ENCODE peak calls at places on chromosome 1, in six cellular contexts. U, K, W, R, P and D are unnamed samples.

GRCh38 chr1:8382608-8383525 is 65.0 kb downstream of the SLC45A1 start:
- DNase-seq in R (no peak), P (no peak), K (no peak), W (no peak), U (no peak), D (no peak)

GRCh38 chr1:164466001-164466421 is 93.0 kb upstream of the PBX1 start:
- DNase-seq in P (no peak), R (no peak), W (no peak), K (no peak), U (no peak), D (no peak)

GRCh38 chr1:10680487-10680886 is 116.0 kb downstream of the CASZ1 start:
- DNase-seq in R (no peak), W (no peak), P (no peak), K (no peak), U (no peak), D (no peak)

GRCh38 chr1:177181631-177182291 is 11.0 kb downstream of the BRINP2 start:
- DNase-seq in K (peak), U (no peak), P (peak), R (no peak), W (peak), D (peak)

GRCh38 chr1:96329121-96329520 is 392.5 kb upstream of the PTBP2 start:
- DNase-seq in U (no peak), P (no peak), W (no peak), R (no peak), K (no peak), D (no peak)

GRCh38 chr1:110605446-110605845 is 712 bp downstream of the KCNA2 start:
- DNase-seq in P (no peak), U (no peak), K (no peak), W (no peak), R (no peak), D (no peak)

GRCh38 chr1:205547932-205548827 is 43.7 kb downstream of the CDK18 start:
- DNase-seq in P (no peak), W (no peak), U (peak), R (no peak), K (no peak), D (no peak)

GRCh38 chr1:6530504-6531160 is 23.7 kb downstream of the NOL9 start:
- DNase-seq in R (no peak), U (no peak), P (no peak), W (no peak), K (no peak), D (no peak)

GRCh38 chr1:19484793-19485361 is 462 bp downstream of the CAPZB start:
- DNase-seq in P (no peak), U (no peak), R (no peak), K (no peak), W (no peak), D (peak)

GRCh38 chr1:155254714-155255242 is 505 bp downstream of the ENTREP3 start:
- DNase-seq in W (peak), P (peak), K (no peak), U (no peak), R (no peak), D (no peak)

GRCh38 chr1:14282583-14283186 is 315.8 kb upstream of the KAZN start:
- DNase-seq in R (peak), K (no peak), P (no peak), W (peak), U (no peak), D (no peak)

GRCh38 chr1:39378377-39378776 is 113.1 kb upstream of the BMP8A start:
- DNase-seq in P (no peak), R (no peak), W (peak), K (peak), U (no peak), D (peak)

GRCh38 chr1:112956503-112957132 is 622 bp upstream of the SLC16A1 start:
- DNase-seq in P (peak), R (no peak), K (no peak), W (no peak), U (no peak), D (peak)

GRCh38 chr1:151166506-151166956 is 587 bp downstream of the SCNM1 start:
- DNase-seq in K (no peak), U (no peak), R (peak), P (no peak), W (peak), D (peak)

GRCh38 chr1:206776239-206776638 is 3.9 kb upstream of the IL10 start:
- DNase-seq in R (no peak), K (no peak), W (peak), P (no peak), U (no peak), D (no peak)

GRCh38 chr1:145942405-145942804 is 15.1 kb upstream of the RBM8A start:
- DNase-seq in R (no peak), U (no peak), W (no peak), P (no peak), K (no peak), D (no peak)

GRCh38 chr1:1208713-1209433 is 2.5 kb upstream of the TNFRSF18 start:
- DNase-seq in W (no peak), R (no peak), P (no peak), U (no peak), K (no peak), D (peak)

GRCh38 chr1:235933483-235934116 is 66.9 kb upstream of the LYST start:
- DNase-seq in R (no peak), U (no peak), K (peak), W (no peak), P (no peak), D (peak)

GRCh38 chr1:108200627-108201106 is 524 bp upstream of the SLC25A24 start:
- DNase-seq in U (peak), R (peak), P (peak), K (peak), W (peak), D (peak)

GRCh38 chr1:43552813-43553212 is 22.1 kb downstream of the PTPRF start:
- DNase-seq in P (no peak), R (no peak), U (no peak), K (no peak), W (no peak), D (no peak)

GRCh38 chr1:66927528-66927927 is 2.7 kb downstream of the MIER1 start:
- DNase-seq in W (no peak), U (no peak), P (no peak), K (no peak), R (no peak), D (no peak)